ENCODE peak calls at places on chromosomes 12 and 14, in nine cellular contexts. L is sigmoid colon, D is DMS 273 treated with DMSO at 0.1 percent for 48 hours, B is ovary, I is stomach, K is H54, H is T-helper 9 cell, F is heart right ventricle, E is neural crest cell. O is an unnamed sample.

GRCh38 chr12:59834659-59835474 is 239.0 kb downstream of the SLC16A7 start:
- DNase-seq in H (no peak), L (no peak), B (no peak), K (no peak), E (no peak), D (no peak), F (no peak), I (no peak), O (peak; percentile 45)

GRCh38 chr14:51539571-51540037 is 112.1 kb upstream of the FRMD6 start:
- DNase-seq in L (no peak), K (peak; percentile 23), H (no peak), F (no peak), E (no peak), B (no peak), I (no peak), D (no peak), O (peak; percentile 97)

GRCh38 chr12:72191761-72192160 is 80.4 kb upstream of the TRHDE start:
- DNase-seq in D (no peak), K (no peak), F (no peak), H (no peak), I (no peak), L (no peak), E (no peak), B (no peak), O (no peak)

GRCh38 chr14:100472094-100472455 is 115.1 kb downstream of the BEGAIN start:
- DNase-seq in E (no peak), D (no peak), I (no peak), H (no peak), K (no peak), B (no peak), L (no peak), F (no peak), O (no peak)

GRCh38 chr14:56555921-56556570 is 23.6 kb upstream of the TMEM260 start:
- DNase-seq in F (no peak), K (no peak), E (no peak), L (no peak), D (peak; percentile 20), I (no peak), B (no peak), H (no peak), O (peak; percentile 17)

GRCh38 chr12:67161322-67161918 is 107.7 kb upstream of the CAND1 start:
- DNase-seq in L (no peak), B (no peak), D (no peak), I (peak; percentile 33), K (peak; percentile 4), H (no peak), F (peak; percentile 5), E (peak; percentile 40), O (peak; percentile 42)

GRCh38 chr12:107903377-107904061 is 129.0 kb downstream of the ASCL4 start:
- DNase-seq in E (peak; percentile 36), H (no peak), F (peak; percentile 31), D (no peak), B (no peak), K (peak; percentile 49), L (no peak), I (peak; percentile 76), O (peak; percentile 28)

GRCh38 chr14:34496679-34497513 is 34.9 kb upstream of the SPTSSA start:
- DNase-seq in L (peak; percentile 97), B (peak; percentile 89), E (peak; percentile 26), K (peak; percentile 87), F (peak; percentile 82), H (no peak), D (no peak), I (peak; percentile 41), O (peak; percentile 98)

GRCh38 chr14:96184737-96185136 is 19.9 kb upstream of the BDKRB2 start:
- DNase-seq in D (no peak), I (no peak), L (no peak), F (no peak), H (no peak), B (no peak), K (no peak), E (no peak), O (no peak)

GRCh38 chr12:2638273-2639019 is 156.3 kb upstream of the FKBP4 start:
- DNase-seq in L (peak; percentile 42), D (no peak), H (no peak), B (no peak), I (no peak), K (no peak), F (no peak), E (no peak), O (no peak)

GRCh38 chr12:122947352-122947792 is 18.9 kb downstream of the ABCB9 start:
- DNase-seq in I (peak; percentile 68), F (peak; percentile 51), H (no peak), L (no peak), B (no peak), K (no peak), D (no peak), E (no peak), O (no peak)

GRCh38 chr12:25434493-25434892 is 118.6 kb downstream of the LMNTD1 start:
- DNase-seq in L (no peak), I (no peak), K (no peak), H (no peak), D (no peak), E (no peak), F (no peak), B (no peak), O (no peak)

GRCh38 chr12:115160290-115161108 is 476.5 kb upstream of the TBX3 start:
- DNase-seq in K (no peak), E (no peak), H (no peak), I (no peak), F (no peak), L (no peak), B (no peak), D (no peak), O (no peak)